ENCODE peak calls at places on chromosome 10, in eight cellular contexts. Z, G, S, E, R, N, Y and K are unnamed samples.

GRCh38 chr10:43867113-43867512 is 218.4 kb upstream of the ZNF32 start:
- DNase-seq in E (no peak), S (no peak), G (no peak), Y (no peak), N (no peak), R (no peak), Z (no peak), K (no peak)

GRCh38 chr10:124525751-124526600 is 64.4 kb downstream of the LHPP start:
- DNase-seq in E (peak), Y (no peak), S (no peak), R (no peak), Z (no peak), G (no peak), N (no peak), K (no peak)

GRCh38 chr10:12835709-12836108 is 165.8 kb downstream of the CCDC3 start:
- DNase-seq in Z (no peak), S (peak), E (no peak), G (peak), Y (no peak), N (peak), R (no peak), K (no peak)

GRCh38 chr10:35127289-35127891 is 744 bp downstream of the CREM start:
- DNase-seq in E (peak), Y (peak), G (peak), R (peak), S (peak), Z (peak), N (peak), K (peak)

GRCh38 chr10:7480742-7481381 is 70.0 kb upstream of the SFMBT2 start:
- DNase-seq in R (no peak), G (no peak), N (no peak), E (no peak), Y (no peak), Z (no peak), S (no peak), K (no peak)

GRCh38 chr10:93475227-93475626 is 6.9 kb downstream of the MYOF start:
- DNase-seq in Y (no peak), G (no peak), E (no peak), Z (no peak), S (no peak), R (no peak), N (no peak), K (no peak)

GRCh38 chr10:7738536-7739407 is 35.7 kb downstream of the ITIH2 start:
- DNase-seq in Y (no peak), E (no peak), Z (no peak), R (no peak), S (no peak), G (no peak), N (no peak), K (no peak)

GRCh38 chr10:42974693-42975002 is 102.2 kb upstream of the RET start:
- DNase-seq in G (no peak), R (no peak), Z (no peak), E (peak), S (no peak), Y (peak), N (no peak), K (no peak)

GRCh38 chr10:3654496-3654895 is 130.5 kb downstream of the KLF6 start:
- DNase-seq in R (no peak), Y (no peak), Z (no peak), N (peak), E (no peak), S (no peak), G (peak), K (no peak)

GRCh38 chr10:99665304-99665703 is 6.0 kb downstream of the ENTPD7 start:
- DNase-seq in S (no peak), N (no peak), Z (no peak), G (no peak), Y (no peak), R (no peak), E (no peak), K (no peak)

GRCh38 chr10:31278279-31278941 is 40.6 kb upstream of the ZEB1 start:
- DNase-seq in G (peak), Y (no peak), R (no peak), N (peak), Z (no peak), S (peak), E (no peak), K (no peak)

GRCh38 chr10:99775850-99776249 is 6.6 kb upstream of the ABCC2 start:
- DNase-seq in G (peak), R (peak), Z (no peak), S (peak), N (peak), Y (no peak), E (no peak), K (no peak)

GRCh38 chr10:30432631-30433285 is 1.2 kb upstream of the MAP3K8 start:
- DNase-seq in Z (peak), S (no peak), E (peak), Y (peak), G (peak), N (no peak), R (no peak), K (peak)

GRCh38 chr10:33031171-33031570 is 73.1 kb upstream of the ITGB1 start:
- DNase-seq in Z (no peak), G (no peak), R (no peak), N (no peak), S (no peak), E (no peak), Y (no peak), K (no peak)

GRCh38 chr10:85667638-85668233 is 698.9 kb downstream of the GRID1 start:
- DNase-seq in Z (no peak), E (no peak), S (no peak), Y (no peak), G (no peak), R (no peak), N (no peak), K (no peak)

GRCh38 chr10:75399461-75400162 is 2.0 kb downstream of the ZNF503 start:
- DNase-seq in E (peak), S (peak), R (no peak), N (peak), G (peak), Z (peak), Y (peak), K (peak)

GRCh38 chr10:72885953-72886352 is 7.6 kb upstream of the OIT3 start:
- DNase-seq in R (no peak), G (no peak), N (no peak), Z (no peak), S (no peak), E (no peak), Y (no peak), K (no peak)

GRCh38 chr10:28249512-28249911 is 53.4 kb downstream of the MPP7 start:
- DNase-seq in R (no peak), N (no peak), Y (no peak), Z (no peak), G (no peak), S (no peak), E (no peak), K (no peak)

GRCh38 chr10:28248092-28248491 is 54.8 kb downstream of the MPP7 start:
- DNase-seq in R (peak), Z (no peak), E (no peak), Y (no peak), N (peak), G (peak), S (peak), K (no peak)

GRCh38 chr10:28250358-28250757 is 52.5 kb downstream of the MPP7 start:
- DNase-seq in G (no peak), Z (no peak), N (no peak), S (no peak), Y (no peak), R (no peak), E (no peak), K (no peak)

GRCh38 chr10:28253174-28253783 is 49.6 kb downstream of the MPP7 start:
- DNase-seq in S (no peak), R (no peak), E (no peak), N (no peak), Z (no peak), G (no peak), Y (no peak), K (no peak)

DNA sequence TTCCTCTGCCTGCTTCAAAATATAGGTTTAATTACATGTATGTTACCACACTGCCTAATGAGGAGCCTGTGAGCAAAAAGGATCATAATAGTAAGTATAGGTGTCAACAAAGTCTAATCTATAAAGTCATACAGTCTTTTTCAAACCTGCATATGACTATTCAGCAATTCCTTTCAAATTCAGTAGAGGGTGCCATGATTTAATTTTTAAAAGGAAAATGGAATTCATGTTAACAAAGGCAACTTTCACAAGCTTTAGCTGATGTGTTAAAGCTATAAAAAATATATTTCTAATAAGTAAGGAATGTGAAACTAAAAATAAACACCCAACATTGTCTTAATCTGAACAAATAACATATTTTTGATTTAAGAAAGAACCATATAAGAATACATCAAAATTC is 52.1 kb downstream of the MPP7 start:
- DNase-seq in R (no peak), Y (no peak), N (peak), Z (no peak), S (peak), E (no peak), G (peak), K (peak)
- TF ChIP-seq CTCF in R (peak), Y (peak), N (peak), Z (peak), S (peak), E (peak), G (peak), K (peak)

GRCh38 chr10:89553064-89553734 is 17.8 kb upstream of the SLC16A12 start:
- DNase-seq in S (peak), R (peak), Y (no peak), G (peak), E (no peak), N (peak), Z (no peak), K (no peak)

GRCh38 chr10:89552213-89552612 is 16.8 kb upstream of the SLC16A12 start:
- DNase-seq in G (no peak), R (no peak), N (no peak), Z (no peak), S (no peak), E (no peak), Y (no peak), K (no peak)

GRCh38 chr10:89556590-89556989 is 21.2 kb upstream of the SLC16A12 start:
- DNase-seq in Y (no peak), N (peak), Z (no peak), S (peak), E (no peak), R (no peak), G (peak), K (no peak)

GRCh38 chr10:89554433-89554832 is 19.0 kb upstream of the SLC16A12 start:
- DNase-seq in G (no peak), Y (no peak), S (peak), R (no peak), E (no peak), N (no peak), Z (no peak), K (no peak)

DNA sequence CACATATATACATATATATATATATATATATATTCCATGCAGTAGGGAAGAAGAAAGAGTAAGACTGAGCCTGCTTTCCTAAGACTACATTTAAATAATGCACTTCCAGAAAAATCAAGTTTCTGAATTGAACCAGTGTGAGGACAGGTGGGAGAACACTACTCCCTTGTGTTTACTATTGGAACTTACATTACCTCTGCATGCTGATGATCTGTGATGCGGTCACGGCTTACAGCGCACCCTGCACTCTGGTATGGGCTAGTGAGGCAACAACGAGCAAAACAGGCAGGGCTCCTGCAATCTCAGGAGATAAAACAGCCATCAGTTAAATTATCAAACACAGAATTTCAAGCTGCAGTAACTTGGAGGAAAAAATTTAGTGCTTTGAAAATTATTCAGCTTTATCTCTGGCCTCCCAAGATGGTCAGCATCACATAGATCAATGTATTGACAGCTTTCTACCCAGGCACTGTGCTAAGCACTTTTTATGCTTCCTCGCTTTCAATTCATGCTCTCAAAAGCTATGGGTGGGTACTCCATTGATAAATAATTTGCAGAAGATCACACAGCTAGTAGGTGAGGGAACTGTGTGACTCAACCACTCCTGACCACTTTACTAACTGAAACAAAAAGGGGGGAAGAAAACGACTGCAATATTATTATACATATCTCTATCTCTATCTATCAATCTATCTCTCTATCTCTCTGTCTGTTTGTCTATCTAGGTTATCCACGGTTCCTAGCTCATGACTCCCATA is 20.5 kb upstream of the SLC16A12 start:
- DNase-seq in Y (no peak), R (no peak), G (peak), N (peak), S (peak), Z (no peak), E (no peak), K (no peak)
- TF ChIP-seq CTCF in Y (no peak), R (no peak), G (peak), N (peak), S (peak), Z (no peak), E (peak), K (no peak)

GRCh38 chr10:120634629-120635028 is 177.6 kb downstream of the PLPP4 start:
- DNase-seq in Z (no peak), N (no peak), G (no peak), Y (no peak), S (no peak), E (no peak), R (no peak), K (no peak)
- TF ChIP-seq CTCF in Z (no peak), N (no peak), G (no peak), Y (no peak), S (peak), E (no peak), R (no peak), K (peak)

GRCh38 chr10:104273291-104273690 is 4.3 kb downstream of the GSTO2 start:
- DNase-seq in S (no peak), N (peak), G (no peak), R (no peak), Z (no peak), Y (no peak), E (no peak), K (no peak)

GRCh38 chr10:104277785-104278184 is 8.8 kb downstream of the GSTO2 start:
- DNase-seq in S (no peak), E (no peak), R (no peak), Z (no peak), G (no peak), Y (no peak), N (no peak), K (no peak)

GRCh38 chr10:104276192-104276591 is 7.2 kb downstream of the GSTO2 start:
- DNase-seq in N (no peak), E (no peak), S (no peak), G (no peak), R (no peak), Y (no peak), Z (no peak), K (no peak)

GRCh38 chr10:104273899-104274575 is 5.1 kb downstream of the GSTO2 start:
- DNase-seq in E (no peak), R (no peak), G (peak), S (peak), N (peak), Y (no peak), Z (no peak), K (no peak)

DNA sequence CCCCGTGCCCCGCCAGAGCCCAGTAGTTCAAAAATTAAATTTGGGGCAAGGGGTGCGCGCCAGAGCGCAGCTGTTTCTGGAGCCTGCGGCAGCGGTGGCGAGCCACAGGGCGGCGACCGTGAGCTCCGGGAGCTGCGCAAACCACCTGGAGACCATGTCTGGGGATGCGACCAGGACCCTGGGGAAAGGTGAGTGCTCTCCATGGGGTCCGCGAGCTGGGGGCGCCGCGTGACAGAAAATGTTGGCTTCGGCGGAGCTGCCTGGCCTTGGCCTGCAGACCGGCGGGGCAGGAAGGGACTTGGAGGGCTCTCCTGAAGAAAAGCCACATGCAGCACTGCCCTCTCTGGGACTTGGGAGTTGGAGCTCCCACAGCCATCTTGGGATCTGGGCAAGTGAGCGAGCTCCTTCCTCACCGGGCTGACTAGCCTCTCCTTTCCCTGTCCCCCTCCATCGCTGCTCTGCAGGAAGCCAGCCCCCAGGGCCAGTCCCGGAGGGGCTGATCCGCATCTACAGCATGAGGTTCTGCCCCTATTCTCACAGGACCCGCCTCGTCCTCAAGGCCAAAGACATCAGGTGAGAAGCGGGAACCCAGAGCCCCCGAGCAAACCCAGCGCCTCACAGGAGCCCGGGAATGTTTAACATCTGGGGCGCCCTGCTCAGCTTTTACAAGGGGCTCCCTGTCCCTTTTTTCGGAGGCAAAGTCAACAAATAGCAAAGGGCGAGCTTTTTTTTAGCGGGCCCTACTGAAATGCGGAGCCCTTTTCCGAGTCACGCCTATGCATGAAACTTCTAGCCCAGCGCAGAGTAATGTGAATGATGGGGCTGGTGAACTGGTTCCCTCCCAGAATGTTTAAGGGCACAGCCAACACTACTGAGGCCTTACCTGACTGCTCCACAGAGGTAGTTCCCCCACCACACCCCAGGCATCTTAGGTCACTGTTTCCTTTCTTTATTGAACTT is 6.1 kb downstream of the GSTO2 start:
- DNase-seq in R (no peak), G (peak), S (peak), N (peak), E (peak), Z (peak), Y (peak), K (peak)
- TF ChIP-seq CTCF in R (peak), G (peak), S (peak), N (peak), E (peak), Z (peak), Y (peak), K (peak)

GRCh38 chr10:114631678-114632417 is 26.2 kb downstream of the ABLIM1 start:
- DNase-seq in S (no peak), R (no peak), Y (peak), N (no peak), G (peak), Z (peak), E (peak), K (peak)
- TF ChIP-seq CTCF in S (no peak), R (no peak), Y (no peak), N (no peak), G (no peak), Z (no peak), E (no peak), K (no peak)